ENCODE peak calls at places on chromosomes 6 and 20, in six cellular contexts. One of them, this sample, is unnamed.
A peak's percentile ranks its signal among the peaks of the same experiment; 100 is the strongest.

GRCh38 chr6:111764238-111765182 is 108.7 kb downstream of the FYN start:
- DNase-seq in CD8-positive, alpha-beta T cell: peak; percentile 62
- DNase-seq in adrenal gland: no peak
- DNase-seq in CD8-positive, alpha-beta memory T cell: peak; percentile 65
- DNase-seq in mesendoderm: peak; percentile 61
- DNase-seq in brain microvascular endothelial cell: peak; percentile 42
- DNase-seq in this sample: no peak

GRCh38 chr20:63102720-63103375 is 96.1 kb upstream of the BHLHE23 start:
- DNase-seq in mesendoderm: peak; percentile 58
- DNase-seq in adrenal gland: peak; percentile 62
- DNase-seq in CD8-positive, alpha-beta T cell: peak; percentile 64
- DNase-seq in brain microvascular endothelial cell: no peak
- DNase-seq in CD8-positive, alpha-beta memory T cell: peak; percentile 47
- DNase-seq in this sample: peak; percentile 88

GRCh38 chr6:70312165-70312564 is 9.3 kb upstream of the COL9A1 start:
- DNase-seq in brain microvascular endothelial cell: peak; percentile 77
- DNase-seq in CD8-positive, alpha-beta memory T cell: no peak
- DNase-seq in CD8-positive, alpha-beta T cell: no peak
- DNase-seq in mesendoderm: peak; percentile 37
- DNase-seq in adrenal gland: no peak
- DNase-seq in this sample: peak; percentile 29

GRCh38 chr6:51495016-51495805 is 592.2 kb downstream of the PKHD1 start:
- DNase-seq in CD8-positive, alpha-beta memory T cell: no peak
- DNase-seq in brain microvascular endothelial cell: no peak
- DNase-seq in adrenal gland: peak; percentile 59
- DNase-seq in CD8-positive, alpha-beta T cell: no peak
- DNase-seq in mesendoderm: peak; percentile 34
- DNase-seq in this sample: no peak

GRCh38 chr6:123940551-123940950 is 136.9 kb downstream of the NKAIN2 start:
- DNase-seq in CD8-positive, alpha-beta T cell: no peak
- DNase-seq in CD8-positive, alpha-beta memory T cell: no peak
- DNase-seq in mesendoderm: no peak
- DNase-seq in adrenal gland: no peak
- DNase-seq in brain microvascular endothelial cell: no peak
- DNase-seq in this sample: no peak

GRCh38 chr20:1467355-1468116 is 887 bp upstream of the NSFL1C start:
- DNase-seq in mesendoderm: peak; percentile 27
- DNase-seq in CD8-positive, alpha-beta T cell: no peak
- DNase-seq in CD8-positive, alpha-beta memory T cell: no peak
- DNase-seq in brain microvascular endothelial cell: no peak
- DNase-seq in adrenal gland: peak; percentile 67
- DNase-seq in this sample: no peak

GRCh38 chr6:13953061-13953705 is 28.4 kb downstream of the RNF182 start:
- DNase-seq in CD8-positive, alpha-beta T cell: no peak
- DNase-seq in brain microvascular endothelial cell: peak; percentile 8
- DNase-seq in CD8-positive, alpha-beta memory T cell: no peak
- DNase-seq in mesendoderm: peak; percentile 57
- DNase-seq in adrenal gland: no peak
- DNase-seq in this sample: no peak

GRCh38 chr6:2917801-2918495 is 14.8 kb upstream of the SERPINB9 start:
- DNase-seq in mesendoderm: no peak
- DNase-seq in CD8-positive, alpha-beta T cell: no peak
- DNase-seq in brain microvascular endothelial cell: no peak
- DNase-seq in CD8-positive, alpha-beta memory T cell: no peak
- DNase-seq in adrenal gland: no peak
- DNase-seq in this sample: no peak

GRCh38 chr6:31010393-31011060 is at the start of gene MUC22:
- DNase-seq in mesendoderm: no peak
- DNase-seq in adrenal gland: no peak
- DNase-seq in CD8-positive, alpha-beta T cell: no peak
- DNase-seq in CD8-positive, alpha-beta memory T cell: no peak
- DNase-seq in brain microvascular endothelial cell: peak; percentile 45
- DNase-seq in this sample: no peak

GRCh38 chr6:134882426-134883038 is 67.4 kb downstream of the ALDH8A1 start:
- DNase-seq in mesendoderm: peak; percentile 58
- DNase-seq in CD8-positive, alpha-beta T cell: peak; percentile 61
- DNase-seq in brain microvascular endothelial cell: peak; percentile 81
- DNase-seq in adrenal gland: peak; percentile 95
- DNase-seq in CD8-positive, alpha-beta memory T cell: peak; percentile 14
- DNase-seq in this sample: peak; percentile 63

GRCh38 chr6:75176076-75176582 is 29.7 kb downstream of the COL12A1 start:
- DNase-seq in adrenal gland: no peak
- DNase-seq in CD8-positive, alpha-beta T cell: no peak
- DNase-seq in CD8-positive, alpha-beta memory T cell: no peak
- DNase-seq in mesendoderm: no peak
- DNase-seq in brain microvascular endothelial cell: no peak
- DNase-seq in this sample: no peak

GRCh38 chr20:8388146-8388545 is 256.1 kb downstream of the PLCB1 start:
- DNase-seq in CD8-positive, alpha-beta T cell: no peak
- DNase-seq in mesendoderm: no peak
- DNase-seq in adrenal gland: no peak
- DNase-seq in brain microvascular endothelial cell: no peak
- DNase-seq in CD8-positive, alpha-beta memory T cell: no peak
- DNase-seq in this sample: no peak

GRCh38 chr6:90175627-90176538 is 120.8 kb downstream of the BACH2 start:
- DNase-seq in adrenal gland: no peak
- DNase-seq in brain microvascular endothelial cell: no peak
- DNase-seq in CD8-positive, alpha-beta T cell: peak; percentile 49
- DNase-seq in mesendoderm: no peak
- DNase-seq in CD8-positive, alpha-beta memory T cell: no peak
- DNase-seq in this sample: no peak

GRCh38 chr6:134079406-134079921 is 27.0 kb upstream of the SLC2A12 start:
- DNase-seq in adrenal gland: no peak
- DNase-seq in brain microvascular endothelial cell: no peak
- DNase-seq in CD8-positive, alpha-beta T cell: no peak
- DNase-seq in mesendoderm: no peak
- DNase-seq in CD8-positive, alpha-beta memory T cell: no peak
- DNase-seq in this sample: no peak

GRCh38 chr20:34781250-34781649 is 44.2 kb downstream of the NCOA6 start:
- DNase-seq in mesendoderm: peak; percentile 34
- DNase-seq in adrenal gland: no peak
- DNase-seq in CD8-positive, alpha-beta memory T cell: no peak
- DNase-seq in brain microvascular endothelial cell: no peak
- DNase-seq in CD8-positive, alpha-beta T cell: no peak
- DNase-seq in this sample: no peak

DNA sequence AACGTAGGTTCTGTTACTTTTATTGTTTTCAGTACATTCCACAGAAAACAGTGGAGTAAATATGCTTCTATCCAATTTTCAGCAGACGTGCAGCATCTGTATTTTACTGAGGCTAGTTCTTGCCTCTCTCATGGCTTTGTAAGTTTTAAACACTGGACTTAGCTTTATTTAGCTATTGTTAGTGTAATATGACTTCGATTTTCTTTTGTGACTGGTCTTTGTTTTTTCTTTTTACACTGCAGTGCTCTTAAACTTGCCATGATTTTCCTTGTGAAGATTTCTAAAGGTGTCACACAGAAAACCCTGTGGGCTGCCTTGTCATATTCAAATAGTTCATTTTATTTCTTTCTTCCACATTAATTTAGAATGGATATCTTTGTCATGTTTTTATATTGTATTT is 1234.9 kb upstream of the CITED2 start:
- DNase-seq in brain microvascular endothelial cell: no peak
- DNase-seq in mesendoderm: no peak
- DNase-seq in CD8-positive, alpha-beta T cell: no peak
- DNase-seq in CD8-positive, alpha-beta memory T cell: no peak
- DNase-seq in adrenal gland: no peak
- DNase-seq in this sample: no peak
- H3K27ac ChIP-seq in brain microvascular endothelial cell: no peak overlapping the region
- H3K27ac ChIP-seq in mesendoderm: no peak overlapping the region
- H3K27ac ChIP-seq in CD8-positive, alpha-beta T cell: no peak overlapping the region
- H3K27ac ChIP-seq in CD8-positive, alpha-beta memory T cell: no peak overlapping the region
- H3K27ac ChIP-seq in adrenal gland: no peak overlapping the region
- H3K27ac ChIP-seq in this sample: no peak overlapping the region

GRCh38 chr20:50191065-50191565 is 485 bp downstream of the CEBPB start:
- DNase-seq in mesendoderm: no peak
- DNase-seq in adrenal gland: peak; percentile 78
- DNase-seq in CD8-positive, alpha-beta memory T cell: peak; percentile 48
- DNase-seq in brain microvascular endothelial cell: peak; percentile 34
- DNase-seq in CD8-positive, alpha-beta T cell: peak; percentile 59
- DNase-seq in this sample: peak; percentile 72
- H3K27ac ChIP-seq in mesendoderm: peak overlapping the region; percentile 80
- H3K27ac ChIP-seq in adrenal gland: peak overlapping the region; percentile 99
- H3K27ac ChIP-seq in CD8-positive, alpha-beta memory T cell: peak overlapping the region; percentile 85
- H3K27ac ChIP-seq in brain microvascular endothelial cell: peak overlapping the region; percentile 95
- H3K27ac ChIP-seq in CD8-positive, alpha-beta T cell: peak overlapping the region; percentile 91
- H3K27ac ChIP-seq in this sample: peak overlapping the region; percentile 90

GRCh38 chr20:13941031-13941430 is 49.4 kb downstream of the SEL1L2 start:
- DNase-seq in brain microvascular endothelial cell: no peak
- DNase-seq in adrenal gland: peak; percentile 74
- DNase-seq in CD8-positive, alpha-beta T cell: no peak
- DNase-seq in mesendoderm: no peak
- DNase-seq in CD8-positive, alpha-beta memory T cell: no peak
- DNase-seq in this sample: no peak

GRCh38 chr20:13930246-13930645 is 60.2 kb downstream of the SEL1L2 start:
- DNase-seq in CD8-positive, alpha-beta memory T cell: no peak
- DNase-seq in CD8-positive, alpha-beta T cell: no peak
- DNase-seq in brain microvascular endothelial cell: no peak
- DNase-seq in adrenal gland: no peak
- DNase-seq in mesendoderm: no peak
- DNase-seq in this sample: no peak

GRCh38 chr20:13929836-13930235 is 60.6 kb downstream of the SEL1L2 start:
- DNase-seq in brain microvascular endothelial cell: no peak
- DNase-seq in mesendoderm: no peak
- DNase-seq in CD8-positive, alpha-beta memory T cell: no peak
- DNase-seq in CD8-positive, alpha-beta T cell: no peak
- DNase-seq in adrenal gland: no peak
- DNase-seq in this sample: no peak

GRCh38 chr20:13936781-13937576 is 53.4 kb downstream of the SEL1L2 start:
- DNase-seq in mesendoderm: no peak
- DNase-seq in CD8-positive, alpha-beta memory T cell: no peak
- DNase-seq in CD8-positive, alpha-beta T cell: no peak
- DNase-seq in brain microvascular endothelial cell: no peak
- DNase-seq in adrenal gland: no peak
- DNase-seq in this sample: no peak

DNA sequence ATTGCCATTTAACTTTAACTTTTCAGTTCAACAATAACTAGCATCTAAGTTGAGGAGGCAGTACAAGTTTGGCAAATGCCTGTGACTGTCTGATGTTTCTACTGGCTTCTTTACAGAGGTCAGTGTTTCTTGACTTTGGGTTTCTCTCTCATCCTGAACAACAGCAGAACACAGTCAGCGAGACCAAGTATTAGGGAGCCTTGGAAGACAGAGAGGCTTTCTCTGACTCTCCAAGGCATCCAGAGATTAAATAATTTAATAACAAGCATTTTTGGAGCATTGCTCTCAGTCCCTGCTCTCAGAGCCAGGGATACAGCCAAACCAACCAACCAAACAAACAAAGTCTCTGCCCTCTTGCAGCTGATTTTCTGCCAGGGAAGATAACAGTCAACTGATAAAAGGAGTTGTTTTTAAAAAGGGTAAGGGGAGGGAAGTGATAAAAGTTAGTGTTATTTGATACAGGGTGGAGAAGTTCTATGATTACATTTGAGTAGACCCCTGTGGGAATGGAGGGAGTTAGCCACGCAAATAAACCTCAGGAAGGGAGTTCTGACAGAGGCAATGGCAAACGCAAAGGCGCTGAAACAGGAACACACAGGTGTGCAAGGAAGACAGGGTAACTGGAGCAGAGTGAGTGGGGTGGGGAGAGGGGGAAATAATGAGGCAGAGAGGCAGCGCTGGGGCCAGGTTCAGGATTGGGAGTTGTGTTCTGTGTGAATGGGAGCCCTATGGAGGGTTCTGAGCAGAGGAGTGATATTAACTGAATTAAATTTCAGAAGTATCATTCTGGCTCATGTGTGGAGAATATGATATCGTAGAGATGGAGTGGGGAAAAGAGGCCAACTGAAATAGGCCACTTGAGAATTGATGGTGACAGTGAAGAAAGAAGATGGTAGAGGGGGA is 55.2 kb downstream of the SEL1L2 start:
- DNase-seq in mesendoderm: no peak
- DNase-seq in CD8-positive, alpha-beta memory T cell: no peak
- DNase-seq in CD8-positive, alpha-beta T cell: no peak
- DNase-seq in adrenal gland: no peak
- DNase-seq in brain microvascular endothelial cell: no peak
- DNase-seq in this sample: no peak
- H3K27ac ChIP-seq in mesendoderm: no peak overlapping the region
- H3K27ac ChIP-seq in CD8-positive, alpha-beta memory T cell: no peak overlapping the region
- H3K27ac ChIP-seq in CD8-positive, alpha-beta T cell: no peak overlapping the region
- H3K27ac ChIP-seq in adrenal gland: no peak overlapping the region
- H3K27ac ChIP-seq in brain microvascular endothelial cell: no peak overlapping the region
- H3K27ac ChIP-seq in this sample: no peak overlapping the region

GRCh38 chr6:11356404-11357155 is 124.1 kb upstream of the NEDD9 start:
- DNase-seq in CD8-positive, alpha-beta T cell: no peak
- DNase-seq in adrenal gland: peak; percentile 59
- DNase-seq in CD8-positive, alpha-beta memory T cell: no peak
- DNase-seq in brain microvascular endothelial cell: no peak
- DNase-seq in mesendoderm: no peak
- DNase-seq in this sample: no peak

GRCh38 chr6:11363881-11364576 is 131.6 kb upstream of the NEDD9 start:
- DNase-seq in mesendoderm: no peak
- DNase-seq in CD8-positive, alpha-beta T cell: no peak
- DNase-seq in CD8-positive, alpha-beta memory T cell: no peak
- DNase-seq in adrenal gland: no peak
- DNase-seq in brain microvascular endothelial cell: no peak
- DNase-seq in this sample: no peak

GRCh38 chr6:11362481-11363018 is 130.1 kb upstream of the NEDD9 start:
- DNase-seq in CD8-positive, alpha-beta T cell: no peak
- DNase-seq in CD8-positive, alpha-beta memory T cell: no peak
- DNase-seq in adrenal gland: no peak
- DNase-seq in brain microvascular endothelial cell: no peak
- DNase-seq in mesendoderm: no peak
- DNase-seq in this sample: no peak

GRCh38 chr6:11357285-11357684 is 124.8 kb upstream of the NEDD9 start:
- DNase-seq in adrenal gland: no peak
- DNase-seq in CD8-positive, alpha-beta memory T cell: no peak
- DNase-seq in brain microvascular endothelial cell: no peak
- DNase-seq in mesendoderm: no peak
- DNase-seq in CD8-positive, alpha-beta T cell: no peak
- DNase-seq in this sample: no peak

DNA sequence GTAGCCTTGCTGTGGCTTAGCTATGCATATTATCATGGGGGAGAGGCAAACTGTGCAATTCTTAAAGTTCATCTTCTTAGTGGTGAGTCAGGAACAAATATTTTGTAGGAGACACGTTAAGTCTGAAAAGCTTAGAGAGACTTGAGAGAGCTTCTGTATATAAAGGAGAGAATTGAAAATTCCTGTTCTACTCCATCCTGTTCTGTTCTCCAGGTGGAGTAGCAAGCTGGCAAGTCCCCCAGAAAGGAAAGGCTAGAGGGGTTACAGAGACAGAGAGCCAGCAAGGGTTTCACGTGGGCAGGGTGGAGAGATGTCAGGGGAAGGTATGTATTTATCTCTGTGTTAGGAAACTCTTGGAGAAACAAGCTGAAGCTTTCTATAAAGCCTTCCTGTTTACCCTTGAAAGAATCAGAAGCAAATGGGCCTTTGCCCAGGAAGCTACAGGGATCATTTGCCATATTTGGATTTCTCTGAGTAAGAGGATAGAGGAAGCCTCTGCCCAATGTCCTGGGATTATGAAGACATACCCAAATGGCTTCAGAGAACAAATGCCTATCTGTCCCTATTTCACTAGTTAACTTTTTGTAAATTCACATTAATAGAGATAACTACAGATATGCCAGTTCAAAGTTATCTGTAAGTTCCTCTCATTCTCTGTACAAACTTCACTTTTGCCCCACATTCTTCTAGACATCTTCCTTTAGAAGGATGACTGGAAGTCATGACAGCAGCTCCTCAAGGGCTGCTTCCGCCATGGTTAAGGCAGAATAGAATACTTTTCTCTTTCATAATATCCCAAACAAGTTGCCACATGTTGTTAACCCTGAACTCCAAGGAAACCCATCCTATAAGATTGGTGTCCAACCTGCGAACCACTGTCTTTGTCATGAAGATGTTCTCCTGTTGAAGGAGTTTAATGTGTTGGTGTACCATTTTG is 126.7 kb upstream of the NEDD9 start:
- DNase-seq in adrenal gland: no peak
- DNase-seq in mesendoderm: no peak
- DNase-seq in brain microvascular endothelial cell: no peak
- DNase-seq in CD8-positive, alpha-beta memory T cell: no peak
- DNase-seq in CD8-positive, alpha-beta T cell: no peak
- DNase-seq in this sample: no peak
- H3K27ac ChIP-seq in adrenal gland: no peak overlapping the region
- H3K27ac ChIP-seq in mesendoderm: no peak overlapping the region
- H3K27ac ChIP-seq in brain microvascular endothelial cell: no peak overlapping the region
- H3K27ac ChIP-seq in CD8-positive, alpha-beta memory T cell: no peak overlapping the region
- H3K27ac ChIP-seq in CD8-positive, alpha-beta T cell: no peak overlapping the region
- H3K27ac ChIP-seq in this sample: no peak overlapping the region

This sample was measured in DND-41.